ENCODE peak calls at places on chromosomes 16 and 17, in six cellular contexts. One of them, this sample, is unnamed.

GRCh38 chr17:13337864-13338371 is 263.8 kb downstream of the HS3ST3A1 start:
- DNase-seq in astrocyte of the spinal cord: peak; percentile 87
- DNase-seq in NCI-H1048: no peak
- DNase-seq in left ventricle myocardium inferior: no peak
- DNase-seq in mucosa of descending colon: no peak
- DNase-seq in iris pigment epithelial cell: peak; percentile 80
- DNase-seq in this sample: peak; percentile 51

GRCh38 chr17:27429666-27430382 is 26.4 kb upstream of the KSR1 start:
- DNase-seq in astrocyte of the spinal cord: no peak
- DNase-seq in NCI-H1048: no peak
- DNase-seq in left ventricle myocardium inferior: no peak
- DNase-seq in mucosa of descending colon: no peak
- DNase-seq in iris pigment epithelial cell: no peak
- DNase-seq in this sample: no peak

GRCh38 chr17:67246398-67246647 is 1.3 kb upstream of the HELZ start:
- DNase-seq in astrocyte of the spinal cord: peak; percentile 32
- DNase-seq in NCI-H1048: no peak
- DNase-seq in left ventricle myocardium inferior: no peak
- DNase-seq in mucosa of descending colon: no peak
- DNase-seq in iris pigment epithelial cell: peak; percentile 36
- DNase-seq in this sample: no peak

GRCh38 chr16:62741692-62742091 is 705.5 kb upstream of the CDH8 start:
- DNase-seq in astrocyte of the spinal cord: no peak
- DNase-seq in NCI-H1048: no peak
- DNase-seq in left ventricle myocardium inferior: no peak
- DNase-seq in mucosa of descending colon: no peak
- DNase-seq in iris pigment epithelial cell: no peak
- DNase-seq in this sample: no peak

GRCh38 chr16:58421029-58421428 is 28.8 kb downstream of the GINS3 start:
- DNase-seq in astrocyte of the spinal cord: no peak
- DNase-seq in NCI-H1048: no peak
- DNase-seq in left ventricle myocardium inferior: no peak
- DNase-seq in mucosa of descending colon: no peak
- DNase-seq in iris pigment epithelial cell: no peak
- DNase-seq in this sample: no peak

GRCh38 chr16:660459-661183 is 7.3 kb upstream of the RHOT2 start:
- DNase-seq in astrocyte of the spinal cord: peak; percentile 78
- DNase-seq in NCI-H1048: peak; percentile 46
- DNase-seq in left ventricle myocardium inferior: peak; percentile 90
- DNase-seq in mucosa of descending colon: peak; percentile 93
- DNase-seq in iris pigment epithelial cell: peak; percentile 82
- DNase-seq in this sample: peak; percentile 76

GRCh38 chr16:50273888-50274770 is 7.8 kb downstream of the ADCY7 start:
- DNase-seq in astrocyte of the spinal cord: no peak
- DNase-seq in NCI-H1048: no peak
- DNase-seq in left ventricle myocardium inferior: no peak
- DNase-seq in mucosa of descending colon: peak; percentile 81
- DNase-seq in iris pigment epithelial cell: no peak
- DNase-seq in this sample: no peak

GRCh38 chr16:78478267-78478821 is 378.9 kb downstream of the WWOX start:
- DNase-seq in astrocyte of the spinal cord: no peak
- DNase-seq in NCI-H1048: no peak
- DNase-seq in left ventricle myocardium inferior: no peak
- DNase-seq in mucosa of descending colon: no peak
- DNase-seq in iris pigment epithelial cell: no peak
- DNase-seq in this sample: no peak

GRCh38 chr17:33169580-33170285 is 123.4 kb downstream of the ASIC2 start:
- DNase-seq in astrocyte of the spinal cord: peak; percentile 68
- DNase-seq in NCI-H1048: no peak
- DNase-seq in left ventricle myocardium inferior: no peak
- DNase-seq in mucosa of descending colon: no peak
- DNase-seq in iris pigment epithelial cell: peak; percentile 19
- DNase-seq in this sample: peak; percentile 6